ENCODE peak calls at places on chromosomes 2 and 18, in four cellular contexts. N is cardiac muscle cell; L is ovary; P is CD8-positive, alpha-beta T cell. D is an unnamed sample.

GRCh38 chr18:77671456-77672167 is 422.0 kb downstream of the GALR1 start:
- DNase-seq in N (no peak), L (no peak), P (no peak), D (no peak)

GRCh38 chr18:48629730-48630324 is 91.0 kb downstream of the CTIF start:
- DNase-seq in N (peak; percentile 94), L (no peak), P (no peak), D (peak; percentile 86)

GRCh38 chr2:133525090-133525489 is 43.2 kb downstream of the NCKAP5 start:
- DNase-seq in N (no peak), L (no peak), P (no peak), D (no peak)

GRCh38 chr2:145617906-145618305 is 1098.0 kb upstream of the ZEB2 start:
- DNase-seq in N (peak; percentile 44), L (no peak), P (no peak), D (no peak)

GRCh38 chr2:29783696-29784095 is 137.7 kb downstream of the ALK start:
- DNase-seq in N (no peak), L (no peak), P (no peak), D (no peak)

GRCh38 chr2:204321027-204321800 is 224.1 kb upstream of the PARD3B start:
- DNase-seq in N (no peak), L (no peak), P (no peak), D (no peak)

GRCh38 chr2:98917031-98917459 is 19.0 kb downstream of the CRACDL start:
- DNase-seq in N (peak; percentile 69), L (no peak), P (no peak), D (peak; percentile 74)

GRCh38 chr2:20613342-20613916 is 37.5 kb downstream of the HS1BP3 start:
- DNase-seq in N (no peak), L (peak; percentile 31), P (no peak), D (no peak)

GRCh38 chr18:26458526-26459232 is 89.7 kb downstream of the KCTD1 start:
- DNase-seq in N (peak; percentile 63), L (no peak), P (no peak), D (no peak)

GRCh38 chr2:239609583-239610310 is 208.9 kb upstream of the HDAC4 start:
- DNase-seq in N (no peak), L (no peak), P (no peak), D (no peak)

GRCh38 chr2:30514134-30514860 is 67.3 kb downstream of the LCLAT1 start:
- DNase-seq in N (peak; percentile 61), L (no peak), P (no peak), D (no peak)

GRCh38 chr2:18742382-18742781 is 153.0 kb upstream of the NT5C1B start:
- DNase-seq in N (peak; percentile 35), L (no peak), P (no peak), D (no peak)

DNA sequence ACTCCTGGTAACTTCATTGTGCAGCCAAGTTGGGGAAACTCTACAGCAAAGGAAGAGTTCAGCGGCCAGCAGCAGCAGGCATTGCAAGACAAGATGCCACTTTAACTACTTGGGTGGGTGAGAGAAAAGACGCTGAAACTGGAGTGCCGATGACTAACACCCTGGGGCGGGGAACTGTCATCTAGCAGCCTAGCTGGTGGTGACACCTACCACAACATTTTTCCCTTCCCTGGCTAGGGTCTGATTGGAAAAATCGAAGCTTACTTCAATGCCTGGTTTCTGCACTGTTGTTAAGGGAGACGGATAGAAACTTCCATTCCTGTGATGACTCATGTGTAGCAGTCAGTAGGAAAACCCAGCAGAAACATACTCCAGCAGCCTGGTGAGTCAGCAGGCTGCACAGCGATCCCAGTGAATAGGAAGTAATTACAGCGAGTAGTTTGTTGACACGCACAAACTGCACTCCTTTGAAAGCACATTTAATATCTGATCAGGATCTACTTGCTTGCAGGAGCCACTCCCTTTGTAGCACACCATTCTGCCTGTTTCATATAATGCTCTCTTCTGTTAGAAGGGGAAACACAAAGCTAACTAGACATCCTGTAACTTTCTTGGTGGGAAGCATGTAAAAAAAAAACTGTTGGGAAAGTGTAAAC is 62.1 kb upstream of the MAPRE2 start:
- DNase-seq in N (peak; percentile 92), L (peak; percentile 35), P (peak; percentile 66), D (peak; percentile 97)
- H3K4me3 ChIP-seq in N (peak overlapping the region; percentile 68), L (peak overlapping the region; percentile 26), P (peak overlapping the region; percentile 87), D (peak overlapping the region; percentile 50)

GRCh38 chr2:219551863-219552381 is 8.1 kb downstream of the TMEM198 start:
- DNase-seq in N (no peak), L (no peak), P (peak; percentile 15), D (no peak)
- TF ChIP-seq CTCF in N (no peak), L (no peak), P (no peak), D (no peak)

DNA sequence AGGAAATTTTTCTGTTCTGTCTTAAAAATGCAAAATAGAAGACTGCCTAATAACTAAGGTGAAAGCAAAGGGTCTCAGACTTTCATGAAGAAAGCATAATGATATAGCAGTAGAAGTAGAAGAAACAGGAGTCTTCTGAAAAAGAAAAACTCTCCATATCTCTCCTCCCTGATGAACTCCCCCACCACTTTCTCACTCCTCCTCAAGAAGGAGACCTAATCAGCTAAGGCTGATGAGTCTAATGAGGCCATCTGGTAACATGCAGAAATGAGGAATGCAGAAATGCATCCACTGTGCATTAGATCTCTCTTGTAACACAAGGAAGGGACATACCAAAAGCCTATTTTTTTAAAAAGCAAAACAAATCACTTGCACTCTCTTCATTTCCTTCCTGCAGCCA is 273.7 kb upstream of the UBE2E3 start:
- DNase-seq in N (no peak), L (no peak), P (no peak), D (no peak)
- H3K4me3 ChIP-seq in N (no peak overlapping the region), L (no peak overlapping the region), P (no peak overlapping the region), D (no peak overlapping the region)

GRCh38 chr2:23360571-23361125 is 24.3 kb upstream of the KLHL29 start:
- DNase-seq in N (peak; percentile 11), L (no peak), P (no peak), D (no peak)
- TF ChIP-seq CTCF in N (no peak), L (no peak), P (no peak), D (peak; percentile 23)

D was measured in kidney epithelial cell.